ENCODE peak calls at places on chromosomes 3 and 15, in ten cellular contexts. B is KBM-7; W is endothelial cell; D is GM13977; O is ovary; C is kidney; G is activated gamma-delta T cell treated with Interleukin-2 at 50 U/mL for 16 hours; Y is effector CD8-positive, alpha-beta T cell; H is NCI-H1417; Z is LoVo. V is an unnamed sample.

GRCh38 chr3:123122525-123123315 is 55.9 kb downstream of the PDIA5 start:
- DNase-seq in B (no peak), W (no peak), D (peak; percentile 37), O (no peak), C (no peak), G (no peak), Y (no peak), H (no peak), Z (no peak), V (no peak)

GRCh38 chr15:77266708-77267387 is 153.1 kb downstream of the PEAK1 start:
- DNase-seq in B (no peak), W (no peak), D (no peak), O (no peak), C (no peak), G (no peak), Y (no peak), H (no peak), Z (peak; percentile 16), V (no peak)

GRCh38 chr3:30707825-30708224 is 101.4 kb downstream of the TGFBR2 start:
- DNase-seq in B (no peak), W (no peak), D (no peak), O (no peak), C (no peak), G (no peak), Y (no peak), H (no peak), Z (peak; percentile 37), V (no peak)

GRCh38 chr15:80773122-80773551 is 6.0 kb upstream of the CEMIP start:
- DNase-seq in B (no peak), W (no peak), D (no peak), O (no peak), C (no peak), G (no peak), Y (no peak), H (peak; percentile 89), Z (no peak), V (no peak)

GRCh38 chr15:58475573-58476524 is 44.1 kb downstream of the LIPC start:
- DNase-seq in B (peak; percentile 87), W (no peak), D (no peak), O (no peak), C (no peak), G (no peak), Y (no peak), H (peak; percentile 64), Z (peak; percentile 20), V (no peak)

GRCh38 chr3:23760325-23760724 is 45.4 kb upstream of the UBE2E1 start:
- DNase-seq in B (no peak), W (no peak), D (no peak), O (no peak), C (no peak), G (no peak), Y (no peak), H (no peak), Z (no peak), V (no peak)

GRCh38 chr15:62087671-62088360 is 21.0 kb downstream of the C2CD4A start:
- DNase-seq in B (no peak), W (no peak), D (no peak), O (no peak), C (no peak), G (no peak), Y (no peak), H (peak; percentile 70), Z (no peak), V (no peak)

GRCh38 chr15:22911306-22911705 is 68.9 kb downstream of the CYFIP1 start:
- DNase-seq in B (no peak), W (no peak), D (no peak), O (no peak), C (no peak), G (no peak), Y (no peak), H (no peak), Z (no peak), V (no peak)

GRCh38 chr15:60928210-60928609 is 300.9 kb downstream of the RORA start:
- DNase-seq in B (no peak), W (no peak), D (no peak), O (no peak), C (no peak), G (no peak), Y (no peak), H (peak; percentile 79), Z (no peak), V (no peak)

GRCh38 chr15:77028451-77029165 is 33.7 kb downstream of the PSTPIP1 start:
- DNase-seq in B (no peak), W (peak; percentile 2), D (no peak), O (no peak), C (peak; percentile 50), G (no peak), Y (no peak), H (no peak), Z (no peak), V (no peak)

GRCh38 chr3:40350529-40350928 is 36.5 kb upstream of the ENTPD3 start:
- DNase-seq in B (no peak), W (no peak), D (no peak), O (no peak), C (no peak), G (no peak), Y (no peak), H (no peak), Z (no peak), V (no peak)

GRCh38 chr15:43249699-43250203 is 17.0 kb downstream of the TGM5 start:
- DNase-seq in B (peak; percentile 97), W (no peak), D (peak; percentile 75), O (no peak), C (no peak), G (no peak), Y (no peak), H (no peak), Z (no peak), V (peak; percentile 70)

GRCh38 chr15:71424765-71425164 is 309.5 kb downstream of the THSD4 start:
- DNase-seq in B (no peak), W (no peak), D (no peak), O (no peak), C (no peak), G (no peak), Y (no peak), H (no peak), Z (no peak), V (no peak)

GRCh38 chr3:124813541-124813940 is 73.6 kb downstream of the ITGB5 start:
- DNase-seq in B (no peak), W (no peak), D (no peak), O (no peak), C (no peak), G (no peak), Y (no peak), H (no peak), Z (no peak), V (no peak)

GRCh38 chr3:122214718-122215117 is 31.2 kb downstream of the CASR start:
- DNase-seq in B (no peak), W (no peak), D (no peak), O (no peak), C (no peak), G (no peak), Y (no peak), H (no peak), Z (no peak), V (no peak)

GRCh38 chr3:111143-112069 is 85.2 kb upstream of the CHL1 start:
- DNase-seq in B (peak; percentile 23), W (no peak), D (peak; percentile 2), O (no peak), C (no peak), G (no peak), Y (no peak), H (peak; percentile 93), Z (peak; percentile 12), V (peak; percentile 3)

GRCh38 chr3:130946876-130947275 is 53.0 kb downstream of the ATP2C1 start:
- DNase-seq in B (no peak), W (no peak), D (no peak), O (no peak), C (no peak), G (no peak), Y (no peak), H (no peak), Z (no peak), V (no peak)

V was measured in GM10248.